ENCODE peak calls at places on chromosome 21, in nine cellular contexts. Q, R, D, I, W, B, T, S and K are unnamed samples.

GRCh38 chr21:15837603-15838002 is 107.8 kb downstream of the USP25 start:
- DNase-seq in T (no peak), B (no peak), W (no peak), R (no peak), D (no peak), S (peak), I (no peak), Q (peak), K (peak)

GRCh38 chr21:42636931-42637601 is 16.4 kb upstream of the PDE9A start:
- DNase-seq in D (no peak), B (no peak), I (no peak), Q (no peak), T (no peak), W (no peak), R (no peak), S (no peak), K (no peak)

GRCh38 chr21:32334980-32335471 is 36.4 kb downstream of the MRAP start:
- DNase-seq in W (no peak), D (no peak), S (no peak), T (no peak), R (no peak), Q (no peak), I (no peak), B (no peak), K (no peak)

GRCh38 chr21:32599146-32599925 is 12.8 kb downstream of the CFAP298 start:
- DNase-seq in I (no peak), S (no peak), T (no peak), D (no peak), Q (no peak), W (no peak), R (no peak), B (no peak), K (no peak)

GRCh38 chr21:43361493-43362296 is 65.2 kb downstream of the SIK1 start:
- DNase-seq in Q (no peak), R (no peak), T (peak), D (no peak), W (peak), I (no peak), S (peak), B (no peak), K (no peak)

GRCh38 chr21:46322351-46323226 is 1.1 kb downstream of the C21orf58 start:
- DNase-seq in W (peak), S (peak), I (no peak), R (peak), Q (peak), T (no peak), D (peak), B (no peak), K (peak)

GRCh38 chr21:31201548-31201947 is 142.5 kb downstream of the TIAM1 start:
- DNase-seq in Q (no peak), T (peak), W (no peak), R (no peak), B (no peak), I (no peak), D (no peak), S (no peak), K (peak)

GRCh38 chr21:36635991-36636390 is 62.9 kb upstream of the SIM2 start:
- DNase-seq in D (no peak), I (no peak), R (no peak), T (no peak), S (no peak), Q (no peak), W (peak), B (no peak), K (no peak)

GRCh38 chr21:19458295-19458694 is 1054.7 kb upstream of the TMPRSS15 start:
- DNase-seq in W (no peak), D (no peak), B (no peak), I (no peak), S (no peak), Q (no peak), T (no peak), R (no peak), K (no peak)

GRCh38 chr21:27700974-27701614 is 734.2 kb upstream of the ADAMTS5 start:
- DNase-seq in I (peak), B (peak), S (peak), R (peak), D (peak), W (peak), T (peak), Q (peak), K (peak)

GRCh38 chr21:41313765-41314164 is 2.8 kb upstream of the FAM3B start:
- DNase-seq in Q (no peak), T (no peak), I (no peak), W (no peak), R (no peak), D (no peak), B (no peak), S (no peak), K (no peak)

GRCh38 chr21:32803651-32804050 is 32.1 kb upstream of the PAXBP1 start:
- DNase-seq in Q (no peak), S (no peak), T (no peak), B (no peak), W (no peak), I (no peak), R (no peak), D (no peak), K (peak)

GRCh38 chr21:42465008-42465878 is 30.8 kb downstream of the RSPH1 start:
- DNase-seq in W (peak), Q (no peak), I (peak), T (no peak), D (no peak), B (no peak), R (no peak), S (peak), K (no peak)

GRCh38 chr21:35506352-35506751 is 457.2 kb upstream of the RUNX1 start:
- DNase-seq in T (no peak), W (no peak), D (no peak), R (no peak), Q (no peak), I (no peak), B (no peak), S (no peak), K (peak)

GRCh38 chr21:35511298-35512162 is 462.4 kb upstream of the RUNX1 start:
- DNase-seq in T (no peak), I (no peak), B (no peak), D (no peak), S (no peak), R (no peak), Q (no peak), W (peak), K (peak)

GRCh38 chr21:35509004-35509704 is 460.1 kb upstream of the RUNX1 start:
- DNase-seq in I (no peak), Q (no peak), B (no peak), R (no peak), D (no peak), W (no peak), S (no peak), T (no peak), K (no peak)

GRCh38 chr21:35510294-35510693 is 461.2 kb upstream of the RUNX1 start:
- DNase-seq in D (no peak), B (no peak), S (no peak), Q (no peak), I (no peak), R (no peak), T (no peak), W (peak), K (no peak)

DNA sequence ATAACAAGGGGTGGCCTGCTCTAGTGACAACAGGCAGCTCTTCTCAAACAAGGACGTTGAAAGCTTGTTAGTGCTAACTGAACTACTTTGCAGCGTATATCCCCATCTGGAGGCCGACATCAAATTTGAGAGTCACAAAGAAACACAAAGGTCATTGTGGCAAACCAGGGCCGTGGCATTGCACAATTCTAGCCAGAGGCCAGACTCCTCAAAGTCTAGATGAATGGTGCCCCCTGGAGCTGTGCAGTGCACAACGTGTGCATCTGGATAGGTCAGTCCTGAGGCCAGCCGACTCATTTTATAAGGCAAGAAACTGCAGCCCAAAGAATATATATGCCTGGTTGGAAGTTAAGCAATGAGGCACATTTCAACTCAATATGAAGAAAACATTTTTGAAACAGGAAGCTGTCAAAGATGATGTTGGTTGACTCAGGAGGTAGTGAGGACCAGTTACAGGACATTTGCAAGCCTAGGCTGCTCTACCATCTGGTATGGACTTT is 459.3 kb upstream of the RUNX1 start:
- DNase-seq in T (peak), D (peak), I (peak), B (peak), R (peak), Q (no peak), W (peak), S (peak), K (peak)
- TF ChIP-seq CTCF in T (peak), D (no peak), I (no peak), B (no peak), R (no peak), Q (peak), W (peak), S (peak), K (peak)

GRCh38 chr21:34311561-34312330 is 52.1 kb upstream of the KCNE2 start:
- DNase-seq in T (no peak), W (peak), D (no peak), Q (no peak), B (no peak), S (no peak), I (no peak), R (no peak), K (peak)

GRCh38 chr21:34307991-34308532 is 55.7 kb upstream of the KCNE2 start:
- DNase-seq in I (no peak), R (no peak), Q (no peak), B (no peak), W (peak), T (no peak), S (no peak), D (no peak), K (no peak)

GRCh38 chr21:34313116-34313515 is 50.7 kb upstream of the KCNE2 start:
- DNase-seq in S (no peak), B (no peak), R (no peak), Q (no peak), I (no peak), D (no peak), W (peak), T (no peak), K (peak)
- TF ChIP-seq CTCF in S (no peak), B (no peak), R (no peak), Q (no peak), I (no peak), D (no peak), W (no peak), T (no peak), K (no peak)

DNA sequence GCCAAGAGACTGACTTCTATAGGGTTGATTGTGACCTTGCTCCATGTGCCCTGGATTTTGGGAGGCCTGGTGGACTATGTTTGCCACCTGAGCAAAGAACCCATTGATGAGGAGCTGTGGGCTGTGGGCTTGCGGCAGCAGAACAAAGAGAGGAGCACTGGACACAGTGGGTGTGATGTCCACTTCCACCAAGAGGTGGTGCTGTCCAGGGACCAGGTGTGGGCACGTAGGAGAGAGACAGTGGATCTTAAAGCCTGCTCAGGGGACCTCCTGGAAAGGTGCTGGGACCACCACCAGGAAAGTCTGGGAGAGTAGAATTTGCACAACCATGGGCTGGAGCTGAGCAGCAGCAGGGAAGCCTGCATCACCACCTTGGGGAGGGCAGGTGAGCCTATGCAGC is 106.7 kb upstream of the ETS2 start:
- DNase-seq in W (peak), B (peak), D (no peak), R (peak), I (no peak), Q (no peak), T (no peak), S (no peak), K (no peak)
- TF ChIP-seq CTCF in W (peak), B (peak), D (no peak), R (peak), I (no peak), Q (peak), T (peak), S (no peak), K (no peak)

DNA sequence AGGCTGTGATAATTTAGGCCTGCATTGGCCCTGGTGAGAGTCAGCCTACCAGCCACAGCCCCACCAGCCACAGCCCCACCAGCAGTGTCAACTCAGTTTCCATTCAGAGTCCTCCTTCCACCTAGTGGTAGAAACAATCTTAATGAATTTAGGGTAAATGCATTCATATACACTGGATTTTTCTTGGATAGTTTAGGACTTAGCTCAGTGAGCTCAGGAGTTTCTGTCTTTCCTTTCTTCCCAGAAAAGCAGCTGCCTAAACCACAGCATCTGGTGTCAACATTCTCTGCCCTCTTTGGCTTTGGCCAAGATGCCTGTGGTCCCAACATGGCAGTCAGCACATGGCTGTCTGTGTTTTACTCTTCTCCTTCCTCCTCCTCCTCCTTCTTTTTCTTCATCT is 94.0 kb downstream of the CLIC6 start:
- DNase-seq in R (no peak), D (no peak), W (no peak), S (no peak), I (no peak), T (no peak), B (no peak), Q (no peak), K (no peak)
- TF ChIP-seq CTCF in R (peak), D (no peak), W (no peak), S (no peak), I (no peak), T (no peak), B (no peak), Q (no peak), K (no peak)

DNA sequence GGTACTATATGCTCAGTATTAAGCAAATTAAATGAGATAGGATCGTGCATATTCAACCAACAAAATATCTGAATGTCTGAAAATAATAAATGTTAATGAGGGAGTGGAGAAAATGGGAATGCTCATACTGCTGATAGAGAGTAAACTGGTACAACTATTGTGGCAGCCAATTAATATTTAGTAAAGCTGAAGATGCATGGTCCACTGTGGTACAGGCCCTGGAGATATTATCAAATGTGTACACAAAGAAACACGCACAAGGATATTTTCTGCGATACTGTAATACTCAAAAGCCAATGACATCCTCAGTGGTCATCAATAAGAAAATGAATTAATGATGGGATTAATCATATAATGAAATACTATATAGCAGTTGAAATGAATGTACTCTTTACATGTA is 25.1 kb downstream of the MRPL39 start:
- DNase-seq in D (no peak), Q (no peak), B (no peak), R (no peak), W (peak), T (no peak), S (no peak), I (no peak), K (no peak)
- TF ChIP-seq CTCF in D (no peak), Q (no peak), B (no peak), R (no peak), W (no peak), T (no peak), S (no peak), I (no peak), K (no peak)

DNA sequence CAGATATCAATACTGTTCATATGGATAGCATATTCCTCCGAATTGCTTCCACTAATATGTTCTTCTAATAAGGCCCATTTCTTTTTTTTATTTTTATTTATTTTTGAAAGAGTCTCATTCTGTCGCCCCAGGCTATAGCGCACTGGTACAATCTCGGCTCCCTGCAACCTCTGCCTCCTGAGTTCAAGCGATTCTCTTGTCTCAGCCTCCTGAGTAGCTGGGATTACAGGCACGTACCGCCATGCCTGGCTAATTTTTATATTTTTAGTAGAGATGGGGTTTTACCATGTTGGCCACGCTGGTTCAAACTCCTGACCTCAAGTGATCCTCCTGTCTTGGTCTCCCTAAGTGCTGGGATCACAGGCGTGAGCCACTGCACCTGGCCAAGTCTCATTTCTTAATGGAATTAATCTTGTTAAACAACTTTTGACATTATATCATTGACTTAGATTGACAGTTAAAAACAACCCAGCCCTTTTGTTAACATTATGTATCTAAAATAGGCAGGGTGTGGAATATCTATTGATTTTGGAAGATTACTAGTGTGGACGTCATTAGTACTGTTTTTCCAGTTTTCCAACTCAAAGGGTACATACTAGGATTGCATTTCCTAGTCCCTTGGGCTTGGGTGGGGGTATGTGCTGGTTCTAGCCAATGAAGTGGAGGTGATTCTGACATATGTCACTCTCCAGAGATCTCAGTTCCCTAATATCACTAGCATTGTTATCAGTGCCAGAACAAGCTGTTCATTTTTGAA is 281.4 kb downstream of the GRIK1 start:
- DNase-seq in W (no peak), S (no peak), T (no peak), D (no peak), R (no peak), I (no peak), B (no peak), Q (no peak), K (no peak)
- TF ChIP-seq CTCF in W (no peak), S (no peak), T (no peak), D (no peak), R (no peak), I (no peak), B (no peak), Q (no peak), K (no peak)

DNA sequence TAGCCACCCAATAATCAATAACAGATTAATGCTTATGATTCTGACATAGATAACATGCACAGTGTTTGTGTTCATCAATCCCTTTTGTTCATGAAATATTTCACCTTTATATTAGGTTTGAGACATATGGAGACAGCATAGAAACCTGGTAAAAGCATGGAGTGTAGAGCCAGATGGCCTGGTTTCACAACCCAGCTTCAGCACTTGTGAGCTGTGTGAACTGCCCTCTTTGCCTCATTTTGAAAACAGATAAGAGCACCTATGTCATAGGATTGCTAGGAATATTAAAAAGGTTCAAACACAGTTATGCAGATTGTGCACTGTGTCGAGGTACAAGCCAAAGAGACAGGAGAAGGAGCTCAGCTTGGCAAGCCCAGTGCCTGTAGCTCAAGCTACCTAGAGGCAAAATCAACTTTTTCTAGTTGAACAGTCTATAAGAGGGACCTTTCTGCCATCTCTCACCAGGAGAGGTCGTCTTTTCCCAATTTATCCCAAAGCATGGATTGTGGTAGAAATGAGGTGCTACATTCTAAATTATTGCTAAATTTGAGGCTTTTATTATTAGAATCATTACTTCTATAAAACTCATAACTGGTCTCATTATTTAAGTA is 5.0 kb downstream of the CHODL start:
- DNase-seq in I (no peak), B (no peak), Q (no peak), D (no peak), S (no peak), T (no peak), W (no peak), R (no peak), K (no peak)
- TF ChIP-seq CTCF in I (no peak), B (no peak), Q (no peak), D (no peak), S (peak), T (no peak), W (no peak), R (no peak), K (no peak)

DNA sequence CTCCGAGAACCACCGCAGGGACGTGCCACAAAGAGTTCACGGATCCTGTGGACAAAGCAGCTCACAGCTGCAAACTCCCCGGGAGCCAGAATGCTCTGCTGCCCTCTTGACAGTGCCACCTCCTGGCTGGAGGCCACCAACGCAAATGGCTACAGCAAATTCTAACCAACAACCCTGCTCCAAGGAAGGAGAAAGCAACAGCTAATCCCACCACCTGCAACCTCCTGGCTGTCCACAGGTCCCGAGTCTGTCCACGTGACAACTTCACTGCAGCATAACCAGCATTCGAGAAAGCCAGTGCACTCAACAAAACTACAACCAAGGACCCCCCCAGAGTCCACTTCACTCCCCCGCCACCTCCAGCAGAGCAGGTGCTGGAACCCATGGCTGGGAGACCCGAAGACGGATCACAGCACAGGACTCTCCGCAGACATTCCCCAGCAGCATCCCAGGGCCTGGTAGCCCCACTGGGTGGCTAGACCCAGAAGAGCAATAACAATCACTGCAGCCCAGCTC is 17.3 kb downstream of the POFUT2 start:
- DNase-seq in B (peak), T (no peak), Q (no peak), I (no peak), D (peak), S (no peak), R (no peak), W (no peak), K (no peak)
- TF ChIP-seq CTCF in B (no peak), T (no peak), Q (peak), I (no peak), D (no peak), S (no peak), R (no peak), W (peak), K (no peak)

GRCh38 chr21:23725576-23725975 is 1881.7 kb downstream of the MRPL39 start:
- DNase-seq in S (no peak), D (no peak), T (no peak), R (no peak), I (no peak), Q (peak), B (no peak), W (no peak), K (no peak)
- TF ChIP-seq CTCF in S (no peak), D (no peak), T (no peak), R (no peak), I (no peak), Q (no peak), B (no peak), W (no peak), K (no peak)